ENCODE peak calls at places on chromosomes 5 and 9, in ten cellular contexts. P is T-helper 2 cell; G is SW480; H is activated naive CD4-positive, alpha-beta T cell; C is psoas muscle; S is gastrocnemius medialis; F is activated CD4-positive, CD25-positive, alpha-beta regulatory T cell treated with anti-CD3 and anti-CD28 coated beads, Interleukin-2, amount 50 U/mL, for 16 hours; B is HEK293T; R is RCC 7860; Q is CD4-positive, CD25-positive, alpha-beta regulatory T cell. X is an unnamed sample.

GRCh38 chr5:111945535-111945934 is 188.5 kb upstream of the NREP start:
- DNase-seq in C (no peak), B (no peak), R (no peak), H (no peak), Q (no peak), F (no peak), G (no peak), P (no peak), S (no peak), X (no peak)

GRCh38 chr9:106333487-106333886 is 529.5 kb upstream of the ZNF462 start:
- DNase-seq in S (no peak), H (no peak), B (no peak), G (no peak), F (no peak), C (no peak), P (no peak), Q (no peak), R (no peak), X (no peak)

GRCh38 chr9:98074119-98074990 is 17.8 kb downstream of the NANS start:
- DNase-seq in S (peak; percentile 20), R (no peak), P (peak; percentile 52), H (peak; percentile 14), G (peak; percentile 23), Q (peak; percentile 59), F (peak; percentile 42), C (peak; percentile 74), B (peak; percentile 76), X (peak; percentile 70)

GRCh38 chr5:74516217-74516636 is 124.3 kb downstream of the ENC1 start:
- DNase-seq in F (no peak), S (no peak), H (no peak), R (peak; percentile 86), Q (no peak), B (no peak), C (no peak), G (peak; percentile 6), P (no peak), X (no peak)

GRCh38 chr5:61784337-61784736 is 452.3 kb downstream of the ZSWIM6 start:
- DNase-seq in R (no peak), S (no peak), P (no peak), H (no peak), Q (no peak), F (no peak), C (no peak), G (no peak), B (no peak), X (no peak)

GRCh38 chr5:74166064-74166463 is 474.5 kb downstream of the ENC1 start:
- DNase-seq in Q (no peak), R (no peak), F (no peak), S (no peak), G (no peak), H (no peak), P (no peak), C (no peak), B (no peak), X (no peak)

GRCh38 chr5:125536582-125536981 is 790.1 kb upstream of the ZNF608 start:
- DNase-seq in G (no peak), B (no peak), Q (no peak), F (no peak), H (no peak), S (no peak), R (no peak), P (no peak), C (no peak), X (no peak)

GRCh38 chr9:122090981-122091380 is 2.1 kb downstream of the TTLL11 start:
- DNase-seq in P (no peak), Q (no peak), R (no peak), F (no peak), C (no peak), H (no peak), G (no peak), S (no peak), B (no peak), X (no peak)

GRCh38 chr5:136686192-136686872 is 321.0 kb upstream of the TRPC7 start:
- DNase-seq in P (no peak), H (no peak), S (no peak), B (no peak), C (no peak), G (peak; percentile 60), Q (no peak), R (peak; percentile 15), F (no peak), X (no peak)

GRCh38 chr9:114681594-114682332 is at the start of gene TEX48:
- DNase-seq in S (no peak), P (peak; percentile 91), G (peak; percentile 85), Q (peak; percentile 50), B (peak; percentile 65), R (peak; percentile 64), F (peak; percentile 63), C (peak; percentile 57), H (peak; percentile 36), X (peak; percentile 59)

GRCh38 chr5:128271071-128271470 is 187.5 kb downstream of the SLC12A2 start:
- DNase-seq in F (no peak), H (no peak), B (no peak), G (no peak), S (no peak), P (no peak), Q (no peak), C (no peak), R (no peak), X (no peak)

GRCh38 chr9:92712767-92713166 is 42.8 kb upstream of the IPPK start:
- DNase-seq in S (no peak), G (no peak), B (no peak), P (no peak), F (no peak), Q (no peak), H (no peak), C (no peak), R (no peak), X (no peak)

GRCh38 chr9:347667-348292 is 133.1 kb downstream of the DOCK8 start:
- DNase-seq in P (peak; percentile 3), Q (no peak), G (peak; percentile 52), R (peak; percentile 37), B (peak; percentile 19), F (no peak), C (no peak), H (no peak), S (no peak), X (no peak)

GRCh38 chr5:87410941-87411340 is 1.8 kb downstream of the CCNH start:
- DNase-seq in B (no peak), R (peak; percentile 35), C (no peak), P (peak; percentile 16), Q (no peak), G (no peak), S (no peak), H (no peak), F (no peak), X (no peak)

GRCh38 chr5:142626056-142626455 is 59.8 kb downstream of the FGF1 start:
- DNase-seq in R (no peak), F (no peak), Q (no peak), H (no peak), C (no peak), P (no peak), G (no peak), B (no peak), S (no peak), X (no peak)

GRCh38 chr9:106019017-106019692 is 324.8 kb downstream of the TMEM38B start:
- DNase-seq in G (no peak), F (no peak), S (no peak), B (no peak), C (no peak), P (no peak), R (no peak), Q (no peak), H (no peak), X (no peak)

GRCh38 chr5:89016741-89017312 is 133.8 kb upstream of the MEF2C start:
- DNase-seq in F (no peak), Q (no peak), H (no peak), G (no peak), R (no peak), P (no peak), C (no peak), S (no peak), B (no peak), X (no peak)

GRCh38 chr5:34866989-34867471 is 28.1 kb downstream of the TTC23L start:
- DNase-seq in P (no peak), R (no peak), C (no peak), H (no peak), B (no peak), S (no peak), Q (no peak), G (no peak), F (no peak), X (no peak)

GRCh38 chr5:34854459-34855174 is 15.7 kb downstream of the TTC23L start:
- DNase-seq in S (no peak), P (no peak), R (peak; percentile 64), B (peak; percentile 27), C (no peak), H (no peak), Q (no peak), G (peak; percentile 20), F (no peak), X (no peak)

GRCh38 chr5:27908341-27908740 is 870.0 kb upstream of the CDH9 start:
- DNase-seq in G (no peak), P (no peak), Q (no peak), S (no peak), H (no peak), C (no peak), B (no peak), R (no peak), F (no peak), X (no peak)

GRCh38 chr5:61332369-61332745 is 299 bp downstream of the ZSWIM6 start:
- DNase-seq in C (peak; percentile 76), P (peak; percentile 60), S (no peak), F (no peak), Q (peak; percentile 37), R (no peak), H (peak; percentile 20), G (no peak), B (no peak), X (peak; percentile 78)

GRCh38 chr9:136978073-136978864 is 965 bp downstream of the PTGDS start:
- DNase-seq in C (peak; percentile 89), F (peak; percentile 39), B (peak; percentile 96), S (peak; percentile 33), G (peak; percentile 68), R (no peak), P (peak; percentile 50), H (peak; percentile 45), Q (peak; percentile 71), X (peak; percentile 81)

GRCh38 chr5:79464695-79465332 is 49.1 kb downstream of the HOMER1 start:
- DNase-seq in C (no peak), R (peak; percentile 15), G (peak; percentile 52), F (no peak), B (peak; percentile 32), S (no peak), Q (no peak), H (no peak), P (peak; percentile 42), X (no peak)

GRCh38 chr5:173429489-173430150 is 101.4 kb upstream of the STC2 start:
- DNase-seq in C (no peak), B (no peak), F (no peak), S (no peak), H (no peak), Q (no peak), P (no peak), G (no peak), R (peak; percentile 52), X (no peak)

GRCh38 chr9:131807131-131807990 is 67.5 kb upstream of the RAPGEF1 start:
- DNase-seq in H (no peak), F (no peak), Q (no peak), C (no peak), B (no peak), S (no peak), G (no peak), R (no peak), P (no peak), X (no peak)

GRCh38 chr5:5687113-5687512 is 264.6 kb downstream of the ICE1 start:
- DNase-seq in B (no peak), H (no peak), G (no peak), S (no peak), R (no peak), C (no peak), F (no peak), P (no peak), Q (no peak), X (no peak)

GRCh38 chr5:63596254-63596653 is 366.0 kb downstream of the HTR1A start:
- DNase-seq in F (no peak), C (no peak), R (no peak), S (no peak), G (no peak), B (no peak), H (no peak), Q (no peak), P (no peak), X (no peak)

GRCh38 chr5:9226026-9226536 is 319.8 kb downstream of the SEMA5A start:
- DNase-seq in B (no peak), R (no peak), F (no peak), S (no peak), H (no peak), Q (no peak), P (no peak), C (no peak), G (no peak), X (no peak)